ENCODE peak calls at places on chromosomes 7 and 10, in six cellular contexts. S is transverse colon, L is gastrocnemius medialis, G is neuronal stem cell, E is small intestine, I is upper lobe of right lung. H is an unnamed sample. For H3K4me1 and H3K9me3, the result is how much of the 10 kb centered on the place peaks cover.

GRCh38 chr7:133980794-133981193 is 146.3 kb upstream of the LRGUK start:
- DNase-seq in S (no peak), L (no peak), G (no peak), E (no peak), I (no peak), H (no peak)

GRCh38 chr7:100515072-100515532 is 23.9 kb upstream of the AGFG2 start:
- DNase-seq in S (no peak), E (no peak), G (no peak), L (no peak), I (no peak), H (no peak)

GRCh38 chr7:85851571-85852193 is 664.8 kb upstream of the SEMA3D start:
- DNase-seq in E (peak), G (peak), I (no peak), S (no peak), L (no peak), H (no peak)

GRCh38 chr7:8430643-8431042 is 2.8 kb upstream of the NXPH1 start:
- DNase-seq in G (no peak), L (no peak), S (no peak), E (no peak), I (no peak), H (no peak)

GRCh38 chr10:80700760-80701444 is 163.2 kb downstream of the SH2D4B start:
- DNase-seq in I (no peak), L (no peak), S (no peak), G (no peak), E (no peak), H (no peak)

GRCh38 chr7:73844131-73844547 is 1.8 kb upstream of the METTL27 start:
- DNase-seq in E (no peak), G (no peak), L (no peak), S (no peak), I (no peak), H (no peak)

GRCh38 chr10:68231106-68231901 is 609 bp downstream of the ATOH7 start:
- DNase-seq in S (peak), I (peak), G (peak), L (peak), E (peak), H (no peak)

GRCh38 chr10:103367379-103367781 is 396 bp upstream of the TAF5 start:
- DNase-seq in L (no peak), G (no peak), S (no peak), E (no peak), I (peak), H (no peak)

GRCh38 chr10:75470901-75471300 is 39.5 kb downstream of the LRMDA start:
- DNase-seq in S (peak), L (no peak), E (no peak), I (no peak), G (no peak), H (no peak)

GRCh38 chr10:132539431-132539839 is 1.8 kb downstream of the INPP5A start:
- DNase-seq in L (peak), G (no peak), I (peak), E (no peak), S (peak), H (no peak)

GRCh38 chr10:7300327-7300726 is 110.5 kb downstream of the SFMBT2 start:
- DNase-seq in S (no peak), L (no peak), G (no peak), E (no peak), I (no peak), H (no peak)

GRCh38 chr10:6574777-6575176 is 5.3 kb downstream of the PRKCQ start:
- DNase-seq in L (no peak), E (no peak), S (no peak), G (no peak), I (no peak), H (no peak)

GRCh38 chr10:87094373-87095240 is at the start of the genes GLUD1 and SHLD2:
- DNase-seq in G (peak), I (peak), E (peak), S (peak), L (peak), H (peak)

GRCh38 chr7:128454808-128455555 is 696 bp upstream of the HILPDA start:
- DNase-seq in I (no peak), G (peak), S (no peak), E (no peak), L (no peak), H (no peak)

GRCh38 chr7:541661-542060 is 22.0 kb upstream of the PDGFA start:
- DNase-seq in G (no peak), E (no peak), I (no peak), L (no peak), S (no peak), H (no peak)

GRCh38 chr7:543790-544527 is 24.3 kb upstream of the PDGFA start:
- DNase-seq in L (no peak), G (no peak), E (no peak), S (no peak), I (no peak), H (no peak)

GRCh38 chr7:544528-545221 is 25.0 kb upstream of the PDGFA start:
- DNase-seq in S (no peak), I (no peak), E (no peak), L (no peak), G (no peak), H (no peak)

GRCh38 chr7:542131-542934 is 22.7 kb upstream of the PDGFA start:
- DNase-seq in L (no peak), E (no peak), I (no peak), G (peak), S (no peak), H (no peak)

GRCh38 chr7:542935-543789 is 23.5 kb upstream of the PDGFA start:
- DNase-seq in S (no peak), E (no peak), I (no peak), G (no peak), L (no peak), H (no peak)
- H3K4me1 ChIP-seq in S (under half), E (under half), I (under half), G (under half), L (under half), H (under half)

GRCh38 chr7:56493704-56494450 is 377.7 kb upstream of the NUPR2 start:
- DNase-seq in G (no peak), S (no peak), I (no peak), E (no peak), L (no peak), H (no peak)

GRCh38 chr7:56495165-56495564 is 378.9 kb upstream of the NUPR2 start:
- DNase-seq in I (no peak), E (no peak), G (no peak), L (no peak), S (no peak), H (no peak)

GRCh38 chr7:56493196-56493595 is 377.0 kb upstream of the NUPR2 start:
- DNase-seq in I (no peak), L (no peak), E (no peak), S (no peak), G (no peak), H (no peak)

DNA sequence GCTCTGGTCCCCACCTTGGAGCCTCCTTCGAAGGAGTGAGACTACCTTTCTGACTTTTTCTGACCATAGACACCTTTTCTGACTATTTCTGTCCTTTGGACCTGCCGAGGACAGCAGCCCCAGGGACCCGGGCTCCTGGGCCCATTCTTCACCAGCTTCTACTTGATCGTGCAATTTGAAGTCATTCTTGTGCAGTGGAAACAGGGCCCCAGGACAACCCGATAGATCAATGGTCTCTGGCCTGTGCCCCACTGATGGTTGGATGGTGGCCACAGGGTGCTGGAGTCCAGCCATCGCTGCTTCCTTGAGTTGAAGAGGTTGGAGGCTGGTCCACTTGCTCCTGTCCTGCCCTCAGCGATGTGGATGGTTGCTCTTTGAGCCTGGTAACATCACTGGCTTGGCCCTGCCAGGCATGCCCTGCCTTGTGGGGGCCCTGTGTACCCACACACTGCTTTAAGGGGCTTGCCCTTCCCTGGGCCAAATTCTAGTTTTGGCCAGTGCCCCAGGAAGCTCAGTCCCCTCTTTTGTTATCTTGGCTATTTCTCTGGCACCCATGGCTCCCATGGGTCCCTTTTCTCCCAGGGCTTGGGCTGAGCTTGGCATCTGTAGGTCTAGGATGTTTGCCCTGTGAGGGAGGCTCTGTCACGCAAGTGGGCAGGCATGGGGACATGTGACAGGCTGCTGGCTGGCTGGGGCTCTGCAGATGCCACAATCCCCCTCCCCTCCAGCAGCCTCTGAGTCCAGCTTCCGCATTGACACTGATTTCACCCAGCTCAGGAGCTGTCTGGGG is 375.6 kb upstream of the NUPR2 start:
- DNase-seq in E (no peak), I (no peak), S (no peak), G (no peak), L (no peak), H (no peak)
- H3K9me3 ChIP-seq in E (under half), I (under half), S (under half), G (half or more), L (under half), H (under half)

GRCh38 chr7:143016996-143017395 is 9.9 kb downstream of the OR9A2 start:
- DNase-seq in E (no peak), G (no peak), L (no peak), I (no peak), S (no peak), H (no peak)

GRCh38 chr7:143015926-143016490 is 10.9 kb downstream of the OR9A2 start:
- DNase-seq in L (no peak), E (no peak), I (no peak), S (no peak), G (no peak), H (no peak)

GRCh38 chr7:143013897-143014296 is 13.0 kb downstream of the OR9A2 start:
- DNase-seq in G (no peak), S (no peak), I (no peak), L (no peak), E (no peak), H (no peak)

GRCh38 chr7:143013473-143013872 is 13.5 kb downstream of the OR9A2 start:
- DNase-seq in E (no peak), L (no peak), S (no peak), I (no peak), G (no peak), H (no peak)

GRCh38 chr7:143015102-143015501 is 11.8 kb downstream of the OR9A2 start:
- DNase-seq in L (no peak), S (no peak), I (no peak), G (no peak), E (no peak), H (no peak)
- H3K4me3 ChIP-seq in L (no peak), S (no peak), I (no peak), G (no peak), E (no peak), H (no peak)

GRCh38 chr7:137981668-137982067 is 20.2 kb downstream of the CREB3L2 start:
- DNase-seq in I (no peak), E (no peak), G (no peak), S (peak), L (no peak), H (no peak)
- H3K4me1 ChIP-seq in I (half or more), E (under half), G (under half), S (under half), L (under half), H (under half)

H was measured in HAP-1.